ENCODE peak calls at places on chromosomes 12 and 14, in six cellular contexts. H is astrocyte, M is fibroblast of lung, Q is K562, U is PC-3, X is HepG2. E is an unnamed sample.
A peak's percentile ranks its signal among the peaks of the same experiment; 100 is the strongest.

GRCh38 chr12:13436696-13437391 is 240.3 kb downstream of the EMP1 start:
- DNase-seq in M (peak; percentile 20), U (no peak), Q (peak; percentile 73), H (peak; percentile 5), X (no peak), E (peak; percentile 12)

GRCh38 chr12:52806821-52807543 is 6.9 kb downstream of the KRT4 start:
- DNase-seq in H (no peak), X (no peak), U (no peak), Q (no peak), M (no peak), E (no peak)

GRCh38 chr12:63845726-63846125 is 1.2 kb downstream of the SRGAP1 start:
- DNase-seq in M (peak; percentile 55), Q (no peak), U (peak; percentile 91), H (peak; percentile 34), X (peak; percentile 88), E (peak; percentile 75)

GRCh38 chr12:1350055-1350933 is 244.1 kb downstream of the FBXL14 start:
- DNase-seq in Q (no peak), H (peak; percentile 94), U (peak; percentile 88), X (no peak), M (peak; percentile 95), E (peak; percentile 90)

GRCh38 chr14:32657081-32657480 is 281.6 kb upstream of the NPAS3 start:
- DNase-seq in Q (peak; percentile 25), X (peak; percentile 15), M (peak; percentile 73), H (peak; percentile 63), U (peak; percentile 10), E (peak; percentile 62)

GRCh38 chr12:54650884-54651283 is 2.7 kb upstream of the DCD start:
- DNase-seq in U (no peak), H (no peak), Q (no peak), M (no peak), X (no peak), E (no peak)

GRCh38 chr14:90266441-90267154 is 10.2 kb downstream of the PSMC1 start:
- DNase-seq in H (no peak), U (no peak), M (no peak), Q (no peak), X (no peak), E (no peak)

GRCh38 chr14:91365552-91365951 is 52.1 kb downstream of the CCDC88C start:
- DNase-seq in X (no peak), U (no peak), M (no peak), H (no peak), Q (no peak), E (no peak)

GRCh38 chr14:92603309-92604257 is 90.0 kb downstream of the RIN3 start:
- DNase-seq in H (peak; percentile 92), Q (no peak), M (peak; percentile 94), X (no peak), U (peak; percentile 68), E (peak; percentile 51)

GRCh38 chr14:94754391-94754942 is 15.4 kb downstream of the GSC start:
- DNase-seq in H (no peak), M (no peak), U (no peak), Q (no peak), X (no peak), E (no peak)

GRCh38 chr12:44589697-44590096 is 286.4 kb downstream of the NELL2 start:
- DNase-seq in Q (no peak), X (no peak), U (peak; percentile 55), H (peak; percentile 7), M (peak; percentile 22), E (peak; percentile 46)

GRCh38 chr12:905273-906076 is 44.0 kb downstream of the RAD52 start:
- DNase-seq in Q (no peak), H (no peak), U (no peak), M (no peak), X (no peak), E (no peak)

GRCh38 chr12:108129017-108129812 is at the start of gene WSCD2:
- DNase-seq in H (no peak), U (peak; percentile 30), M (peak; percentile 13), Q (peak; percentile 80), X (peak; percentile 9), E (peak; percentile 18)

DNA sequence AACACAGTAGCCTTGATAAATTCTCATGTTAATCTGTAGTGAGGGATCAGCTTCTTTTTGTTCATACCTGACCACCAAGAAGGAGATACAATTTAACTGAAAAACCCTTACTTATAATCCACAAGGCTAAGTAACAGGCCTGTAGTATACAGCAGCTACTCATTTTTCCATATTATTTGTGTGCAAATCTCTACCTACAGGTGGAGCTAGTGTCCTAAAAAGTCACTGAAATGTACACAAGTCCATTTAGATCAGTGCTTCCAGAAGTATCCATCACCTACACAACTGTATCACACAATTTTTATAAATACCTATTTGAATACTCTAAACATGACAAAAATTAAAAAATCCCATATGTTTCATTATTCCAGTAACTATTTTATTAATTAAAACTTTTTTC is 173.2 kb downstream of the SLC35F4 start:
- DNase-seq in U (peak; percentile 94), M (peak; percentile 54), X (peak; percentile 39), H (peak; percentile 40), Q (peak; percentile 20), E (peak; percentile 41)
- TF ChIP-seq CTCF in U (peak; percentile 99), M (peak; percentile 41), X (peak; percentile 45), H (peak; percentile 70), Q (peak; percentile 18), E (peak; percentile 65)

GRCh38 chr12:28941248-28941647 is 207.8 kb upstream of the FAR2 start:
- DNase-seq in H (peak; percentile 38), X (no peak), U (peak; percentile 85), M (peak; percentile 57), Q (no peak), E (peak; percentile 67)

GRCh38 chr12:28951941-28952340 is 197.1 kb upstream of the FAR2 start:
- DNase-seq in U (peak; percentile 37), X (no peak), H (no peak), Q (no peak), M (no peak), E (no peak)

GRCh38 chr12:28950049-28950448 is 199.0 kb upstream of the FAR2 start:
- DNase-seq in Q (no peak), X (no peak), U (no peak), M (no peak), H (no peak), E (no peak)

GRCh38 chr12:28946361-28946760 is 202.7 kb upstream of the FAR2 start:
- DNase-seq in H (no peak), M (no peak), X (no peak), Q (no peak), U (no peak), E (no peak)
- TF ChIP-seq EZH2 in H (no peak), M (no peak), X (no peak), Q (no peak), U (no peak), E (no peak)

GRCh38 chr12:69566603-69567002 is 18.7 kb upstream of the CCT2 start:
- DNase-seq in Q (no peak), X (no peak), U (no peak), H (no peak), M (no peak), E (no peak)
- TF ChIP-seq CTCF in Q (peak; percentile 17), X (no peak), U (peak; percentile 27), H (no peak), M (peak; percentile 26), E (no peak)

GRCh38 chr12:130422676-130423075 is 85.0 kb downstream of the PIWIL1 start:
- DNase-seq in X (no peak), M (no peak), U (no peak), Q (no peak), H (no peak), E (no peak)

GRCh38 chr12:130423136-130423535 is 85.4 kb downstream of the PIWIL1 start:
- DNase-seq in X (no peak), U (no peak), Q (no peak), H (no peak), M (no peak), E (no peak)

GRCh38 chr12:130424858-130425697 is 87.4 kb downstream of the PIWIL1 start:
- DNase-seq in H (no peak), Q (no peak), X (no peak), M (no peak), U (no peak), E (no peak)

GRCh38 chr12:130425698-130426245 is 88.1 kb downstream of the PIWIL1 start:
- DNase-seq in M (no peak), Q (no peak), X (no peak), U (no peak), H (no peak), E (no peak)

DNA sequence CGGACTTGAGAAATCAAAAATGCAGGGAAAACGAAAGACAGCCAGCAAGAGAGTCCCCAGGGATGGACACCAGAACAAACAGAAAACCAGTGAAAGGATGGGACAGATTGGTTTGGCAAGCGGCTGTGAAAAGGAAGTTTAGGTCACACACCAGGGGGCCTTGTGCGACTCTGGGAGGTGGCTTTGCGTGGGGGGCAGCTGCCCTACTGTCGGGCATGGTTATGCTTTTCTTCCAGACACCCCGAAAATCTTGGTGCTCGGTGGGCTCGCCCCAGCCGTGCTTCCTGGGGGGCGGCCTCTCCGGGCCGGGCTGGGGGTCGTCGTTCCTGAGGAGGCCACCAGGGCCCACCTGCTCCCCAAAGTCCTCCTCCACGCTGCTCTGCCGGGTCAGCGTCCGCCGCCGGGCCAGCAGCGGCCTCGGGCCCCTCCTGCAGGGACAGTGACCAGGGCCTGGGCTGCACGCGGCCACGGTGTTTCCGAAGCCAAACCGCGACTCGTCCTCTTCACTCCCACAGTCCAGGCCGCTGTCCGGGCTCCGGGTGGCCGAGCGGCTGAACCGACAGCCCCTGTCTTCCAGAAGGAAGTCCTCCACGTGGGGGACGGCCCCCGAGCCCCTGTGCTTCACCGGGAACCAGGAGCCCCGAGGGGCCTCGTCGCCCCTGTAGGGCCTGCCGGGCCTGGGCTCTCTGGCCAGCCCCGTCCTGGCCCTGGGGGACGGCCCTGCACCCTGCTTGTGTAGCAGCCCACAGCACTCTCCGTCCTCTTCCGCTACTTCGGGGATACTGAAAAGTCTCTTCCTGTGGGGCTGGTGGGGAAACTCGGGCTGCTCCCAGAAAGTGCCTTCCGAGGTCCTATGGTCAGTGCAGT is 86.5 kb downstream of the PIWIL1 start:
- DNase-seq in U (no peak), Q (no peak), H (no peak), X (no peak), M (no peak), E (no peak)
- TF ChIP-seq EZH2 in U (no peak), Q (no peak), H (no peak), X (no peak), M (no peak), E (no peak)

DNA sequence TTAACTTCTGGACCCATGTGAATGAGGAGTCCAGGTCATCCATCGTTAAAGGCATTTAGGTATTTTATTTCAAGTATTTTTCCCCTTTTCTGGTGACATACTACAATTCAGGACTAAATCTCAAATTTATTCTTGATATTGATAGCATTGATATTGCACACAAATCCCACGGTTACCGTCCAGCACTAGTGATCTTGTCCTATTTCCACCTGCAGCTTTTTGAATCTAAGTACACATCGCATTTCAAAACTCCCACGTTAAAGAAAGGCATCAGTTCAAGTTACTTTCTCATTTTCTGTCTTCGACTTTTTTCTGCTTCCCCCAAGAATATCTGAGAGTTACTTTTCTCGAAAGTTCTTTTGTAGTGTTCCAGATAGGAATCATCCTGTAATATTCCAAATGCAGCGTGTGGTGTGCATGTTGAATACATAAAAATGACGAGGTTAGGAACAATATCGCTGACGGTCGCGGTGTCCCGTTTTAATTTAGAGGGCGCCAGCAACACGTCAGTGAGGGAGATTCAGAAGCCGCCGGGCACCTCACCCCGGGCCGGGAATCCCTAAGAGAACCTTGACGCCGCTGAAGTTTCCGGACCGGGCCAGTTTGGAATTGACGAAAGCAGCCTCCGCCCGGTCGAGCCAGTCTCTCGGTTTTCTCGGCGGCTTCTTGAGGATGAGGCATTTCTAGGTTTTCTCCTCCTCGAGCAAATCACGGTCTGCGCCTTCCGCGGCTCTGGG is 569 bp upstream of the RGS6 start:
- DNase-seq in U (no peak), Q (no peak), X (no peak), M (no peak), H (no peak), E (no peak)
- TF ChIP-seq CTCF in U (peak; percentile 28), Q (no peak), X (no peak), M (no peak), H (no peak), E (no peak)

E was measured in mammary epithelial cell.